ENCODE peak calls at places on chromosome 14, in four cellular contexts. One of them, this sample, is unnamed.

GRCh38 chr14:105863296-105864108 is 337.1 kb downstream of the TMEM121 start:
- DNase-seq in K562: no peak
- DNase-seq in HepG2: no peak
- DNase-seq in GM12878: no peak
- DNase-seq in this sample: no peak

GRCh38 chr14:62329427-62329826 is 567.2 kb downstream of the SNAPC1 start:
- DNase-seq in K562: no peak
- DNase-seq in GM12878: no peak
- DNase-seq in HepG2: no peak
- DNase-seq in this sample: no peak

GRCh38 chr14:81164167-81164774 is 56.5 kb downstream of the GTF2A1 start:
- DNase-seq in K562: peak; percentile 33
- DNase-seq in GM12878: peak; percentile 48
- DNase-seq in HepG2: peak; percentile 78
- DNase-seq in this sample: peak; percentile 63

GRCh38 chr14:98835051-98835824 is 436.8 kb downstream of the BCL11B start:
- DNase-seq in K562: no peak
- DNase-seq in HepG2: no peak
- DNase-seq in GM12878: no peak
- DNase-seq in this sample: no peak

GRCh38 chr14:71726639-71727085 is 205.6 kb upstream of the RGS6 start:
- DNase-seq in HepG2: no peak
- DNase-seq in K562: no peak
- DNase-seq in GM12878: no peak
- DNase-seq in this sample: no peak

GRCh38 chr14:95480109-95480886 is 36.2 kb downstream of the SYNE3 start:
- DNase-seq in HepG2: no peak
- DNase-seq in GM12878: no peak
- DNase-seq in K562: no peak
- DNase-seq in this sample: no peak

GRCh38 chr14:103298620-103299019 is 35.4 kb upstream of the EIF5 start:
- DNase-seq in HepG2: peak; percentile 34
- DNase-seq in GM12878: no peak
- DNase-seq in K562: no peak
- DNase-seq in this sample: no peak

GRCh38 chr14:32662234-32662633 is 276.4 kb upstream of the NPAS3 start:
- DNase-seq in HepG2: no peak
- DNase-seq in GM12878: no peak
- DNase-seq in K562: no peak
- DNase-seq in this sample: no peak

GRCh38 chr14:63677891-63678379 is 36.3 kb upstream of the WDR89 start:
- DNase-seq in K562: no peak
- DNase-seq in HepG2: no peak
- DNase-seq in GM12878: no peak
- DNase-seq in this sample: no peak

GRCh38 chr14:104218361-104219180 is 80.2 kb downstream of the KIF26A start:
- DNase-seq in GM12878: no peak
- DNase-seq in K562: no peak
- DNase-seq in HepG2: no peak
- DNase-seq in this sample: no peak

GRCh38 chr14:99244299-99244959 is 27.6 kb downstream of the BCL11B start:
- DNase-seq in GM12878: no peak
- DNase-seq in HepG2: no peak
- DNase-seq in K562: no peak
- DNase-seq in this sample: no peak

GRCh38 chr14:71143391-71144290 is 236.4 kb downstream of the PCNX1 start:
- DNase-seq in GM12878: no peak
- DNase-seq in K562: peak; percentile 19
- DNase-seq in HepG2: peak; percentile 85
- DNase-seq in this sample: no peak

GRCh38 chr14:100274250-100274649 is 32.0 kb downstream of the SLC25A29 start:
- DNase-seq in GM12878: no peak
- DNase-seq in HepG2: no peak
- DNase-seq in K562: no peak
- DNase-seq in this sample: no peak

GRCh38 chr14:38255673-38256357 is at the start of gene CLEC14A:
- DNase-seq in GM12878: no peak
- DNase-seq in K562: no peak
- DNase-seq in HepG2: no peak
- DNase-seq in this sample: peak; percentile 77

GRCh38 chr14:21070610-21071224 is 613 bp downstream of the ARHGEF40 start:
- DNase-seq in GM12878: no peak
- DNase-seq in K562: peak; percentile 36
- DNase-seq in HepG2: peak; percentile 69
- DNase-seq in this sample: peak; percentile 86

GRCh38 chr14:21069388-21070082 is 569 bp upstream of the ARHGEF40 start:
- DNase-seq in HepG2: peak; percentile 85
- DNase-seq in GM12878: no peak
- DNase-seq in K562: no peak
- DNase-seq in this sample: peak; percentile 81

GRCh38 chr14:21071225-21072041 is 1.3 kb downstream of the ARHGEF40 start:
- DNase-seq in GM12878: peak; percentile 51
- DNase-seq in K562: peak; percentile 58
- DNase-seq in HepG2: peak; percentile 56
- DNase-seq in this sample: no peak

GRCh38 chr14:21068521-21069387 is 1.4 kb upstream of the ARHGEF40 start:
- DNase-seq in HepG2: peak; percentile 84
- DNase-seq in K562: peak; percentile 61
- DNase-seq in GM12878: no peak
- DNase-seq in this sample: no peak

DNA sequence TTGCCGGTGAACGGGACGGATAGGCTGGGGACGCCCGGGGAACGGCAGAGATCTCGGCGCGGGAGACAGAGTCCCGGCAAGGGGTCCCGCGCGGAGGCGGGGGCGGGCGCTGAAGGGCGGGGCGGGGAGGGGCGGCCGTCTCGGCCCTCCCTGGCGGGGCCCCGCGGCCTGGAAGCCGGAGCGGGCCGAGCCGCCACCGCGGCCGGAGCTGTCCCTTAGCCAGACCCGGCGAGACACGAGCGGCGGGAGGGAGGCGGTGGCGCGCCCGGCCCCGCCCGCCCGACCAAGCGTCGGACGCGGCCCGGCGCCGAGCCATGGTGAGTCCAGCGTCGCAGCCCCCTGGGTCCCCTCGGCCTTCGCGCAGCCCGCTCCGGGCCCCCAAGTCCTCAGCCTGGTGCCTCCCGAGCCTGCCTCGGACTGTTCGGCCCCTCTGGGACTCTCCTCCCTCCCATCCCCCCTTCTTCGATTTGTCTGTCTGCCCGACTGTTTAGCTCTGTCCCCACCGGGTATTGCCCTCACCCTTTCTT is at the start of gene ARHGEF40:
- DNase-seq in GM12878: no peak
- DNase-seq in K562: peak; percentile 81
- DNase-seq in HepG2: no peak
- DNase-seq in this sample: no peak
- TF ChIP-seq USF2 in GM12878: no peak
- TF ChIP-seq USF2 in K562: no peak
- TF ChIP-seq USF2 in HepG2: no peak
- TF ChIP-seq USF2 in this sample: no peak

GRCh38 chr14:93462479-93462878 is 31.7 kb downstream of the UNC79 start:
- DNase-seq in GM12878: no peak
- DNase-seq in K562: no peak
- DNase-seq in HepG2: no peak
- DNase-seq in this sample: no peak
- TF ChIP-seq ATF3 in GM12878: no peak
- TF ChIP-seq ATF3 in K562: no peak
- TF ChIP-seq ATF3 in HepG2: no peak
- TF ChIP-seq ATF3 in this sample: no peak

DNA sequence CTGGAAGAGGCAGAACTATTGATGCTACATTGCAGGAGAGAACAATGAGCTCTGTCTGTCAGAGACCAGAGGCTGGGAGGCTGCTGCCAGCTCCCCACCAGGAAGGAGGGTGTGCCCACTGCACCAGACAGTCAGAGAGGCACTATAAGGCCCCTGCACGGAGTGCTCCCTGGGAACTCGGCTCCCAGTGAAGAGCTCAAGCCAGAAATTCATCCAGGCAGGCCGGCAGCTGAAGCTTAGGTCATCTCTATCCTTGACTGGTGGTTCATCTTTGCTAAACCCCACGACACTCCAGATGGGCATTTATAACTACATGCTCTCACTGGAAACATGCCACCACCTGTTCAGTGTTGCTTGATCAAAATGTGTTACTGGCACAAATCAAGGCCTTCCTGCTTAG is 65.1 kb upstream of the GPATCH2L start:
- DNase-seq in HepG2: no peak
- DNase-seq in K562: no peak
- DNase-seq in GM12878: no peak
- DNase-seq in this sample: no peak
- H3K9ac ChIP-seq in HepG2: no peak overlapping the region
- H3K9ac ChIP-seq in K562: no peak overlapping the region
- H3K9ac ChIP-seq in GM12878: no peak overlapping the region
- H3K9ac ChIP-seq in this sample: no peak overlapping the region

GRCh38 chr14:24818054-24818822 is 184.2 kb upstream of the GZMB start:
- DNase-seq in HepG2: peak; percentile 99
- DNase-seq in K562: no peak
- DNase-seq in GM12878: no peak
- DNase-seq in this sample: no peak

GRCh38 chr14:24816929-24817637 is 183.1 kb upstream of the GZMB start:
- DNase-seq in K562: no peak
- DNase-seq in GM12878: no peak
- DNase-seq in HepG2: peak; percentile 98
- DNase-seq in this sample: no peak

GRCh38 chr14:24818823-24819341 is 184.9 kb upstream of the GZMB start:
- DNase-seq in HepG2: no peak
- DNase-seq in K562: no peak
- DNase-seq in GM12878: no peak
- DNase-seq in this sample: no peak

GRCh38 chr14:24816011-24816928 is 182.3 kb upstream of the GZMB start:
- DNase-seq in K562: no peak
- DNase-seq in GM12878: no peak
- DNase-seq in HepG2: peak; percentile 100
- DNase-seq in this sample: no peak

GRCh38 chr14:24817638-24818053 is 183.7 kb upstream of the GZMB start:
- DNase-seq in GM12878: no peak
- DNase-seq in K562: no peak
- DNase-seq in HepG2: no peak
- DNase-seq in this sample: no peak
- TF ChIP-seq USF2 in GM12878: no peak
- TF ChIP-seq USF2 in K562: no peak
- TF ChIP-seq USF2 in HepG2: no peak
- TF ChIP-seq USF2 in this sample: no peak

This sample was measured in H1.